ENCODE peak calls at places on chromosome 13, in ten cellular contexts. X is fibroblast of lung; U is HEK293T; Z is H1; E is stimulated activated CD4-positive, alpha-beta T cell treated with anti-CD3 and anti-CD28 coated beads, Interleukin-15, amount 100 ng/mL, for 48 hours; Q is left ventricle myocardium inferior; D is fibroblast of pulmonary artery; C is lower leg skin; K is left cardiac atrium; A is activated CD4-positive, CD25-positive, alpha-beta regulatory T cell. V is an unnamed sample.

GRCh38 chr13:49625392-49626137 is 2.7 kb upstream of the ARL11 start:
- DNase-seq in Z (no peak), A (no peak), K (peak), E (no peak), C (peak), U (no peak), X (no peak), D (peak), Q (peak), V (no peak)

GRCh38 chr13:114288157-114288591 is 6.8 kb downstream of the UPF3A start:
- DNase-seq in C (no peak), E (no peak), A (no peak), X (no peak), D (no peak), Z (no peak), U (no peak), Q (no peak), K (no peak), V (no peak)

GRCh38 chr13:95403349-95404140 is 102.3 kb upstream of the ABCC4 start:
- DNase-seq in K (no peak), E (no peak), Q (no peak), Z (peak), D (no peak), A (no peak), C (no peak), X (peak), U (no peak), V (no peak)

GRCh38 chr13:40442191-40442590 is 224.2 kb downstream of the FOXO1 start:
- DNase-seq in Z (no peak), U (no peak), D (no peak), X (no peak), E (no peak), K (no peak), C (no peak), Q (peak), A (no peak), V (no peak)

GRCh38 chr13:67043901-67044300 is 186.2 kb downstream of the PCDH9 start:
- DNase-seq in E (no peak), D (peak), Z (no peak), Q (no peak), K (no peak), A (no peak), X (peak), U (no peak), C (no peak), V (no peak)

GRCh38 chr13:53522034-53522433 is 493.4 kb downstream of the OLFM4 start:
- DNase-seq in Q (no peak), D (no peak), K (no peak), A (no peak), U (no peak), E (no peak), Z (no peak), X (no peak), C (no peak), V (no peak)

GRCh38 chr13:104289400-104289799 is 1223.2 kb upstream of the SLC10A2 start:
- DNase-seq in U (no peak), D (no peak), C (no peak), X (peak), Z (no peak), Q (no peak), A (no peak), E (no peak), K (no peak), V (no peak)

GRCh38 chr13:45316996-45317395 is 24.0 kb downstream of the TPT1 start:
- DNase-seq in E (no peak), D (no peak), Q (no peak), A (no peak), Z (no peak), C (no peak), U (no peak), X (no peak), K (no peak), V (no peak)

GRCh38 chr13:111322916-111323331 is 2.5 kb downstream of the TEX29 start:
- DNase-seq in U (no peak), X (no peak), C (no peak), Z (no peak), D (no peak), Q (no peak), A (no peak), K (no peak), E (no peak), V (no peak)

GRCh38 chr13:36475468-36475867 is 43.2 kb downstream of the CCNA1 start:
- DNase-seq in K (no peak), Q (no peak), U (no peak), C (no peak), E (no peak), D (peak), X (peak), A (no peak), Z (peak), V (no peak)

GRCh38 chr13:76425930-76426329 is 460.3 kb downstream of the KCTD12 start:
- DNase-seq in Q (no peak), E (no peak), U (no peak), Z (no peak), A (no peak), K (no peak), D (peak), C (peak), X (peak), V (no peak)

GRCh38 chr13:40470665-40471064 is 195.8 kb downstream of the FOXO1 start:
- DNase-seq in Z (no peak), Q (no peak), A (no peak), D (peak), C (peak), U (no peak), E (no peak), X (no peak), K (no peak), V (no peak)

GRCh38 chr13:74444161-74444571 is 310.0 kb upstream of the KLF12 start:
- DNase-seq in X (peak), C (no peak), U (no peak), D (no peak), E (no peak), Z (no peak), A (no peak), Q (no peak), K (no peak), V (no peak)

GRCh38 chr13:44819245-44819644 is 170.0 kb downstream of the NUFIP1 start:
- DNase-seq in Q (no peak), E (peak), K (no peak), A (no peak), D (peak), Z (no peak), C (no peak), U (no peak), X (peak), V (no peak)

GRCh38 chr13:48511621-48512232 is 21.2 kb downstream of the RCBTB2 start:
- DNase-seq in K (peak), U (no peak), D (no peak), X (no peak), Q (no peak), C (no peak), A (no peak), Z (no peak), E (no peak), V (no peak)

GRCh38 chr13:91017031-91017668 is 330.3 kb upstream of the MIR17HG start:
- DNase-seq in D (peak), Q (no peak), C (no peak), E (peak), X (peak), U (peak), Z (peak), A (no peak), K (no peak), V (no peak)

V was measured in esophagus muscularis mucosa.